ENCODE peak calls at places on chromosomes 12 and 14, in eight cellular contexts. One of them, this sample, is unnamed.

GRCh38 chr12:123152823-123153222 is 1.9 kb upstream of the PITPNM2 start:
- DNase-seq in astrocyte of the cerebellum: no peak
- DNase-seq in astrocyte of the spinal cord: no peak
- DNase-seq in RWPE1: no peak
- DNase-seq in BE2C: no peak
- DNase-seq in AG09319: no peak
- DNase-seq in tibial nerve: no peak
- DNase-seq in kidney epithelial cell: no peak
- DNase-seq in this sample: no peak

GRCh38 chr12:56374726-56375597 is 12.3 kb upstream of the APOF start:
- DNase-seq in kidney epithelial cell: peak; percentile 37
- DNase-seq in astrocyte of the spinal cord: no peak
- DNase-seq in AG09319: no peak
- DNase-seq in RWPE1: no peak
- DNase-seq in BE2C: no peak
- DNase-seq in astrocyte of the cerebellum: no peak
- DNase-seq in tibial nerve: no peak
- DNase-seq in this sample: no peak

GRCh38 chr14:73717998-73718741 is 4.0 kb upstream of the PNMA1 start:
- DNase-seq in kidney epithelial cell: no peak
- DNase-seq in astrocyte of the cerebellum: no peak
- DNase-seq in AG09319: no peak
- DNase-seq in RWPE1: no peak
- DNase-seq in astrocyte of the spinal cord: peak; percentile 61
- DNase-seq in tibial nerve: no peak
- DNase-seq in BE2C: no peak
- DNase-seq in this sample: no peak

GRCh38 chr12:84502907-84503787 is 409.5 kb downstream of the SLC6A15 start:
- DNase-seq in BE2C: peak; percentile 76
- DNase-seq in kidney epithelial cell: peak; percentile 7
- DNase-seq in tibial nerve: no peak
- DNase-seq in AG09319: no peak
- DNase-seq in astrocyte of the cerebellum: peak; percentile 47
- DNase-seq in astrocyte of the spinal cord: peak; percentile 70
- DNase-seq in RWPE1: peak; percentile 27
- DNase-seq in this sample: no peak

GRCh38 chr12:92108651-92109050 is 37.0 kb downstream of the BTG1 start:
- DNase-seq in astrocyte of the spinal cord: peak; percentile 56
- DNase-seq in kidney epithelial cell: no peak
- DNase-seq in tibial nerve: no peak
- DNase-seq in BE2C: peak; percentile 26
- DNase-seq in astrocyte of the cerebellum: peak; percentile 11
- DNase-seq in AG09319: peak; percentile 41
- DNase-seq in RWPE1: no peak
- DNase-seq in this sample: no peak

GRCh38 chr12:58668831-58669230 is 251.5 kb downstream of the LRIG3 start:
- DNase-seq in astrocyte of the cerebellum: peak; percentile 59
- DNase-seq in astrocyte of the spinal cord: peak; percentile 82
- DNase-seq in AG09319: no peak
- DNase-seq in RWPE1: no peak
- DNase-seq in tibial nerve: no peak
- DNase-seq in BE2C: no peak
- DNase-seq in kidney epithelial cell: no peak
- DNase-seq in this sample: no peak

GRCh38 chr14:57987051-57987450 is 121.2 kb upstream of the SLC35F4 start:
- DNase-seq in tibial nerve: no peak
- DNase-seq in AG09319: no peak
- DNase-seq in astrocyte of the spinal cord: no peak
- DNase-seq in kidney epithelial cell: no peak
- DNase-seq in astrocyte of the cerebellum: no peak
- DNase-seq in BE2C: no peak
- DNase-seq in RWPE1: no peak
- DNase-seq in this sample: no peak

GRCh38 chr12:63845726-63846125 is 1.2 kb downstream of the SRGAP1 start:
- DNase-seq in tibial nerve: no peak
- DNase-seq in AG09319: no peak
- DNase-seq in BE2C: no peak
- DNase-seq in astrocyte of the cerebellum: no peak
- DNase-seq in astrocyte of the spinal cord: peak; percentile 61
- DNase-seq in RWPE1: peak; percentile 37
- DNase-seq in kidney epithelial cell: no peak
- DNase-seq in this sample: no peak

GRCh38 chr12:93653712-93654111 is 23.5 kb upstream of the CRADD start:
- DNase-seq in BE2C: no peak
- DNase-seq in astrocyte of the spinal cord: no peak
- DNase-seq in AG09319: no peak
- DNase-seq in tibial nerve: no peak
- DNase-seq in RWPE1: no peak
- DNase-seq in kidney epithelial cell: no peak
- DNase-seq in astrocyte of the cerebellum: no peak
- DNase-seq in this sample: no peak

GRCh38 chr14:93214598-93214997 is 7.5 kb downstream of the UBR7 start:
- DNase-seq in tibial nerve: no peak
- DNase-seq in BE2C: no peak
- DNase-seq in AG09319: no peak
- DNase-seq in kidney epithelial cell: no peak
- DNase-seq in astrocyte of the cerebellum: no peak
- DNase-seq in RWPE1: no peak
- DNase-seq in astrocyte of the spinal cord: no peak
- DNase-seq in this sample: no peak

GRCh38 chr14:93223565-93223964 is 16.5 kb downstream of the UBR7 start:
- DNase-seq in astrocyte of the cerebellum: no peak
- DNase-seq in BE2C: no peak
- DNase-seq in AG09319: no peak
- DNase-seq in kidney epithelial cell: no peak
- DNase-seq in tibial nerve: no peak
- DNase-seq in RWPE1: no peak
- DNase-seq in astrocyte of the spinal cord: no peak
- DNase-seq in this sample: no peak

GRCh38 chr14:93220509-93220908 is 13.5 kb downstream of the UBR7 start:
- DNase-seq in BE2C: no peak
- DNase-seq in astrocyte of the cerebellum: no peak
- DNase-seq in tibial nerve: no peak
- DNase-seq in AG09319: no peak
- DNase-seq in RWPE1: no peak
- DNase-seq in astrocyte of the spinal cord: no peak
- DNase-seq in kidney epithelial cell: no peak
- DNase-seq in this sample: no peak

DNA sequence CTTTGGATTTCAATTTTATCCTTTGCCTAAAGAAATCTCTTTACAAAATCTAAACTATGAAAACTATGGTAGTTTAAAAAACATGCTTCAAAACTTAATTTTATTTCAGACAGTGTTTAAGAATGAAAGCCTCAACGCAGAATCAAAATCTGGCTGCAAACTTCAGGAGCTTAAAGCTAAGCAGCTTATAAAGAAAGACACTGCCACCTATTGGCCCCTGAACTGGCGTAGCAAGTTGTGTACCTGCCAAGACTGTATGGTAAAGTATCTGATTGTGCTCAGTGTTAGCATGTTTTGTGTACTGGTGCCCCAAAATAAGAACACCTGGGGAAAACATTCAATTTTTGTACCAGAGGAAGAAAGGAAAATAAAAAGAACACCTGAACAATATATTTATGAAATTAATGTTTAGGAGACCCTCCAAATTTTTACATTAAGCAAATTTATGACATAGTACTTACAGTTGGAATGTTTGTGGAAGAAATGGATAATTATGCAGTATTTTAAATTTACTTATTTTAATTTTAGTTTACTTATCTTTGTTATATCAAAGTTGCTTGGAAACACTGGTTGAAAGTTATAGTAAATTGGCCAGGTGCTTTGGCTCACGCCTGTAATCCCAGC is 12.2 kb downstream of the UBR7 start:
- DNase-seq in tibial nerve: no peak
- DNase-seq in BE2C: peak; percentile 65
- DNase-seq in astrocyte of the spinal cord: peak; percentile 69
- DNase-seq in astrocyte of the cerebellum: peak; percentile 51
- DNase-seq in kidney epithelial cell: peak; percentile 48
- DNase-seq in RWPE1: peak; percentile 46
- DNase-seq in AG09319: no peak
- DNase-seq in this sample: no peak
- TF ChIP-seq CTCF in tibial nerve: no peak
- TF ChIP-seq CTCF in BE2C: peak; percentile 86
- TF ChIP-seq CTCF in astrocyte of the spinal cord: peak; percentile 74
- TF ChIP-seq CTCF in astrocyte of the cerebellum: peak; percentile 67
- TF ChIP-seq CTCF in kidney epithelial cell: peak; percentile 78
- TF ChIP-seq CTCF in RWPE1: peak; percentile 74
- TF ChIP-seq CTCF in AG09319: peak; percentile 57
- TF ChIP-seq CTCF in this sample: peak; percentile 34

GRCh38 chr12:67442347-67442841 is 173.2 kb downstream of the CAND1 start:
- DNase-seq in astrocyte of the spinal cord: no peak
- DNase-seq in AG09319: no peak
- DNase-seq in tibial nerve: no peak
- DNase-seq in astrocyte of the cerebellum: no peak
- DNase-seq in BE2C: peak; percentile 53
- DNase-seq in RWPE1: no peak
- DNase-seq in kidney epithelial cell: no peak
- DNase-seq in this sample: no peak
- TF ChIP-seq CTCF in astrocyte of the spinal cord: no peak
- TF ChIP-seq CTCF in AG09319: no peak
- TF ChIP-seq CTCF in tibial nerve: no peak
- TF ChIP-seq CTCF in astrocyte of the cerebellum: no peak
- TF ChIP-seq CTCF in BE2C: no peak
- TF ChIP-seq CTCF in RWPE1: no peak
- TF ChIP-seq CTCF in kidney epithelial cell: no peak
- TF ChIP-seq CTCF in this sample: no peak

GRCh38 chr14:78136695-78137094 is 33.5 kb upstream of the NRXN3 start:
- DNase-seq in AG09319: no peak
- DNase-seq in tibial nerve: no peak
- DNase-seq in BE2C: no peak
- DNase-seq in RWPE1: no peak
- DNase-seq in astrocyte of the cerebellum: no peak
- DNase-seq in kidney epithelial cell: no peak
- DNase-seq in astrocyte of the spinal cord: no peak
- DNase-seq in this sample: no peak
- TF ChIP-seq CTCF in AG09319: no peak
- TF ChIP-seq CTCF in tibial nerve: no peak
- TF ChIP-seq CTCF in BE2C: no peak
- TF ChIP-seq CTCF in RWPE1: no peak
- TF ChIP-seq CTCF in astrocyte of the cerebellum: no peak
- TF ChIP-seq CTCF in kidney epithelial cell: no peak
- TF ChIP-seq CTCF in astrocyte of the spinal cord: no peak
- TF ChIP-seq CTCF in this sample: no peak

GRCh38 chr12:26724309-26724702 is 108.7 kb downstream of the ITPR2 start:
- DNase-seq in kidney epithelial cell: no peak
- DNase-seq in tibial nerve: no peak
- DNase-seq in astrocyte of the spinal cord: no peak
- DNase-seq in AG09319: no peak
- DNase-seq in RWPE1: no peak
- DNase-seq in astrocyte of the cerebellum: no peak
- DNase-seq in BE2C: no peak
- DNase-seq in this sample: no peak

GRCh38 chr12:26715232-26715631 is 117.8 kb downstream of the ITPR2 start:
- DNase-seq in AG09319: no peak
- DNase-seq in RWPE1: no peak
- DNase-seq in BE2C: no peak
- DNase-seq in kidney epithelial cell: no peak
- DNase-seq in astrocyte of the cerebellum: no peak
- DNase-seq in astrocyte of the spinal cord: no peak
- DNase-seq in tibial nerve: no peak
- DNase-seq in this sample: no peak

GRCh38 chr12:26721800-26722199 is 111.2 kb downstream of the ITPR2 start:
- DNase-seq in tibial nerve: no peak
- DNase-seq in BE2C: peak; percentile 62
- DNase-seq in kidney epithelial cell: no peak
- DNase-seq in astrocyte of the cerebellum: no peak
- DNase-seq in AG09319: no peak
- DNase-seq in RWPE1: peak; percentile 34
- DNase-seq in astrocyte of the spinal cord: no peak
- DNase-seq in this sample: no peak

GRCh38 chr12:26723379-26724308 is 109.3 kb downstream of the ITPR2 start:
- DNase-seq in AG09319: no peak
- DNase-seq in astrocyte of the spinal cord: peak; percentile 84
- DNase-seq in astrocyte of the cerebellum: peak; percentile 70
- DNase-seq in BE2C: peak; percentile 44
- DNase-seq in tibial nerve: no peak
- DNase-seq in kidney epithelial cell: peak; percentile 32
- DNase-seq in RWPE1: peak; percentile 5
- DNase-seq in this sample: no peak

DNA sequence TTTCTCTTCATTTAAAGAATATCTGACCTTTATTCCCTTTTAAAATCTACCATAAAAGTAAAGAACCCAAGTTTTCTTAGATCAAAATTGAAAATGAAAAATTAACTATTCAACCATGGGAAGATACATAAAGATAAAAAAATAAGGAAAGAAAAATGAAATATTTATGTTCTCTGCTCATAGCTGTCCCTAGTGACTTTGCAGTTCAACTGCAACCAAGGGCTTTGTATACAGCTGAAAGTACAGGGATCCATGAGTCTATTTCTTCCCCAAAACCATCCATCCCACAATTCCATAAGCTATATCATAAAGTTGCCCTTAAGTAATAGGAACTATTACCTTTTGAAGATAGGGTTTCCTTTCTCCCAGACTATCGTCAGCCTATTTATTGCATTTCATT is 113.1 kb downstream of the ITPR2 start:
- DNase-seq in AG09319: no peak
- DNase-seq in BE2C: no peak
- DNase-seq in tibial nerve: no peak
- DNase-seq in RWPE1: no peak
- DNase-seq in astrocyte of the spinal cord: no peak
- DNase-seq in astrocyte of the cerebellum: no peak
- DNase-seq in kidney epithelial cell: no peak
- DNase-seq in this sample: no peak
- TF ChIP-seq CTCF in AG09319: no peak
- TF ChIP-seq CTCF in BE2C: peak; percentile 23
- TF ChIP-seq CTCF in tibial nerve: no peak
- TF ChIP-seq CTCF in RWPE1: no peak
- TF ChIP-seq CTCF in astrocyte of the spinal cord: peak; percentile 27
- TF ChIP-seq CTCF in astrocyte of the cerebellum: peak; percentile 27
- TF ChIP-seq CTCF in kidney epithelial cell: peak; percentile 11
- TF ChIP-seq CTCF in this sample: peak; percentile 22

DNA sequence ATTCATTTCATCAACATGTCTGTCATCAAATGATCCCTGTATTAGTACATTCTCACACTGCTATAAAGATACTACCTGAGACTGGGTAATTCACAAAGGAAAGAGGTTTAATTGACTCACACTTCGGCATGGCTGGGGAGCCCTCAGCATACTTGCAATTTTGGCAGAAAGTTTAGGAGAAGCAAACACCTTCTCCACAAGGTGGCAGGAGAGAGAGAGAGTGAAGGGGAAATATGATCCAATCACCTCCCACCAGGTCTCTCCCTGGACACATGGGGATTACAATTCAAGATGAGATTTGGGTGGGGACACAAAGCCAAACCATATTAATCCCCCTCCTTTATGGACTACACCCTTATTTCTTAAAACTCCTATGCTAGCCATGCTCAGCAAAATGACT is 932.2 kb downstream of the FLRT2 start:
- DNase-seq in RWPE1: no peak
- DNase-seq in AG09319: no peak
- DNase-seq in kidney epithelial cell: no peak
- DNase-seq in tibial nerve: no peak
- DNase-seq in astrocyte of the cerebellum: no peak
- DNase-seq in BE2C: peak; percentile 41
- DNase-seq in astrocyte of the spinal cord: peak; percentile 8
- DNase-seq in this sample: no peak
- TF ChIP-seq CTCF in RWPE1: peak; percentile 35
- TF ChIP-seq CTCF in AG09319: no peak
- TF ChIP-seq CTCF in kidney epithelial cell: peak; percentile 52
- TF ChIP-seq CTCF in tibial nerve: no peak
- TF ChIP-seq CTCF in astrocyte of the cerebellum: peak; percentile 34
- TF ChIP-seq CTCF in BE2C: peak; percentile 70
- TF ChIP-seq CTCF in astrocyte of the spinal cord: peak; percentile 47
- TF ChIP-seq CTCF in this sample: no peak